ENCODE peak calls at places on chromosome 4, in six cellular contexts. One of them, this sample, is unnamed.

GRCh38 chr4:175087156-175087555 is 169.0 kb downstream of the ADAM29 start:
- DNase-seq in sciatic nerve: no peak
- DNase-seq in activated naive CD4-positive, alpha-beta T cell: no peak
- DNase-seq in MV-4-11: no peak
- DNase-seq in retina: no peak
- DNase-seq in T-helper 1 cell: no peak
- DNase-seq in this sample: no peak

GRCh38 chr4:74038161-74039064 is at the start of gene CXCL3:
- DNase-seq in sciatic nerve: peak
- DNase-seq in activated naive CD4-positive, alpha-beta T cell: no peak
- DNase-seq in MV-4-11: no peak
- DNase-seq in retina: peak
- DNase-seq in T-helper 1 cell: no peak
- DNase-seq in this sample: peak

GRCh38 chr4:8725071-8725841 is 132.7 kb downstream of the CPZ start:
- DNase-seq in sciatic nerve: peak
- DNase-seq in activated naive CD4-positive, alpha-beta T cell: no peak
- DNase-seq in MV-4-11: no peak
- DNase-seq in retina: peak
- DNase-seq in T-helper 1 cell: no peak
- DNase-seq in this sample: peak

GRCh38 chr4:45100936-45101818 is 374.8 kb upstream of the GNPDA2 start:
- DNase-seq in sciatic nerve: peak
- DNase-seq in activated naive CD4-positive, alpha-beta T cell: no peak
- DNase-seq in MV-4-11: no peak
- DNase-seq in retina: peak
- DNase-seq in T-helper 1 cell: no peak
- DNase-seq in this sample: no peak

GRCh38 chr4:31020363-31020762 is 300.2 kb downstream of the PCDH7 start:
- DNase-seq in sciatic nerve: no peak
- DNase-seq in activated naive CD4-positive, alpha-beta T cell: no peak
- DNase-seq in MV-4-11: no peak
- DNase-seq in retina: peak
- DNase-seq in T-helper 1 cell: no peak
- DNase-seq in this sample: no peak

GRCh38 chr4:2787230-2788100 is 5.4 kb upstream of the SH3BP2 start:
- DNase-seq in sciatic nerve: peak
- DNase-seq in activated naive CD4-positive, alpha-beta T cell: no peak
- DNase-seq in MV-4-11: peak
- DNase-seq in retina: no peak
- DNase-seq in T-helper 1 cell: peak
- DNase-seq in this sample: peak

GRCh38 chr4:143085224-143085623 is 99.5 kb upstream of the USP38 start:
- DNase-seq in sciatic nerve: no peak
- DNase-seq in activated naive CD4-positive, alpha-beta T cell: no peak
- DNase-seq in MV-4-11: no peak
- DNase-seq in retina: no peak
- DNase-seq in T-helper 1 cell: no peak
- DNase-seq in this sample: no peak

GRCh38 chr4:189974056-189974455 is 33.4 kb downstream of the FRG1 start:
- DNase-seq in sciatic nerve: no peak
- DNase-seq in activated naive CD4-positive, alpha-beta T cell: no peak
- DNase-seq in MV-4-11: no peak
- DNase-seq in retina: no peak
- DNase-seq in T-helper 1 cell: no peak
- DNase-seq in this sample: no peak

GRCh38 chr4:173415885-173416658 is 17.2 kb upstream of the SCRG1 start:
- DNase-seq in sciatic nerve: no peak
- DNase-seq in activated naive CD4-positive, alpha-beta T cell: no peak
- DNase-seq in MV-4-11: peak
- DNase-seq in retina: peak
- DNase-seq in T-helper 1 cell: no peak
- DNase-seq in this sample: no peak

GRCh38 chr4:2587215-2587823 is 50.9 kb downstream of the FAM193A start:
- DNase-seq in sciatic nerve: no peak
- DNase-seq in activated naive CD4-positive, alpha-beta T cell: no peak
- DNase-seq in MV-4-11: no peak
- DNase-seq in retina: no peak
- DNase-seq in T-helper 1 cell: no peak
- DNase-seq in this sample: no peak

GRCh38 chr4:94831607-94832006 is 73.9 kb downstream of the BMPR1B start:
- DNase-seq in sciatic nerve: no peak
- DNase-seq in activated naive CD4-positive, alpha-beta T cell: no peak
- DNase-seq in MV-4-11: no peak
- DNase-seq in retina: no peak
- DNase-seq in T-helper 1 cell: no peak
- DNase-seq in this sample: no peak

GRCh38 chr4:168666531-168666930 is 169.7 kb downstream of the PALLD start:
- DNase-seq in sciatic nerve: no peak
- DNase-seq in activated naive CD4-positive, alpha-beta T cell: no peak
- DNase-seq in MV-4-11: no peak
- DNase-seq in retina: no peak
- DNase-seq in T-helper 1 cell: no peak
- DNase-seq in this sample: no peak

GRCh38 chr4:152619556-152619955 is 60.2 kb downstream of the TMEM154 start:
- DNase-seq in sciatic nerve: no peak
- DNase-seq in activated naive CD4-positive, alpha-beta T cell: no peak
- DNase-seq in MV-4-11: no peak
- DNase-seq in retina: no peak
- DNase-seq in T-helper 1 cell: no peak
- DNase-seq in this sample: no peak

GRCh38 chr4:53346920-53347852 is 18.7 kb downstream of the SCFD2 start:
- DNase-seq in sciatic nerve: no peak
- DNase-seq in activated naive CD4-positive, alpha-beta T cell: no peak
- DNase-seq in MV-4-11: no peak
- DNase-seq in retina: no peak
- DNase-seq in T-helper 1 cell: no peak
- DNase-seq in this sample: no peak

GRCh38 chr4:153207561-153207960 is 3.3 kb downstream of the TRIM2 start:
- DNase-seq in sciatic nerve: no peak
- DNase-seq in activated naive CD4-positive, alpha-beta T cell: no peak
- DNase-seq in MV-4-11: no peak
- DNase-seq in retina: peak
- DNase-seq in T-helper 1 cell: no peak
- DNase-seq in this sample: peak

GRCh38 chr4:128558896-128559669 is 250.4 kb upstream of the JADE1 start:
- DNase-seq in sciatic nerve: no peak
- DNase-seq in activated naive CD4-positive, alpha-beta T cell: no peak
- DNase-seq in MV-4-11: peak
- DNase-seq in retina: no peak
- DNase-seq in T-helper 1 cell: no peak
- DNase-seq in this sample: no peak

GRCh38 chr4:84678976-84679744 is 96.2 kb downstream of the CDS1 start:
- DNase-seq in sciatic nerve: no peak
- DNase-seq in activated naive CD4-positive, alpha-beta T cell: no peak
- DNase-seq in MV-4-11: no peak
- DNase-seq in retina: no peak
- DNase-seq in T-helper 1 cell: no peak
- DNase-seq in this sample: no peak

GRCh38 chr4:139651282-139652194 is 14.1 kb upstream of the MGST2 start:
- DNase-seq in sciatic nerve: peak
- DNase-seq in activated naive CD4-positive, alpha-beta T cell: peak
- DNase-seq in MV-4-11: peak
- DNase-seq in retina: peak
- DNase-seq in T-helper 1 cell: peak
- DNase-seq in this sample: peak

GRCh38 chr4:3414421-3415279 is 27.1 kb upstream of the HGFAC start:
- DNase-seq in sciatic nerve: peak
- DNase-seq in activated naive CD4-positive, alpha-beta T cell: no peak
- DNase-seq in MV-4-11: peak
- DNase-seq in retina: no peak
- DNase-seq in T-helper 1 cell: no peak
- DNase-seq in this sample: peak

GRCh38 chr4:112857461-112857860 is 192.0 kb upstream of the ANK2 start:
- DNase-seq in sciatic nerve: no peak
- DNase-seq in activated naive CD4-positive, alpha-beta T cell: no peak
- DNase-seq in MV-4-11: no peak
- DNase-seq in retina: no peak
- DNase-seq in T-helper 1 cell: no peak
- DNase-seq in this sample: no peak